ENCODE peak calls at places on chromosomes 13 and 19, in four cellular contexts. T is CD8-positive, alpha-beta T cell; J is AG10803; X is endothelial cell. I is an unnamed sample.

GRCh38 chr13:90498816-90499215 is 848.7 kb upstream of the MIR17HG start:
- DNase-seq in T (no peak), J (no peak), X (no peak), I (no peak)

GRCh38 chr19:49057636-49058234 is at the start of gene CGB7:
- DNase-seq in T (peak; percentile 23), J (peak; percentile 56), X (peak; percentile 63), I (peak; percentile 87)

GRCh38 chr19:50762554-50762953 is 7.7 kb upstream of the GPR32 start:
- DNase-seq in T (no peak), J (no peak), X (no peak), I (no peak)

GRCh38 chr13:80255946-80256345 is 85.0 kb downstream of the SPRY2 start:
- DNase-seq in T (no peak), J (no peak), X (no peak), I (no peak)

GRCh38 chr13:113820813-113821651 is 42.8 kb downstream of the GAS6 start:
- DNase-seq in T (no peak), J (peak; percentile 99), X (no peak), I (no peak)

GRCh38 chr19:48754950-48755645 is at the start of gene FGF21:
- DNase-seq in T (no peak), J (no peak), X (no peak), I (peak; percentile 24)

GRCh38 chr19:12789098-12789903 is 2.0 kb upstream of the JUNB start:
- DNase-seq in T (no peak), J (no peak), X (no peak), I (no peak)

GRCh38 chr13:110575322-110576069 is 14.0 kb upstream of the RAB20 start:
- DNase-seq in T (no peak), J (peak; percentile 36), X (no peak), I (no peak)

GRCh38 chr19:18496167-18496979 is 25.5 kb downstream of the ELL start:
- DNase-seq in T (peak; percentile 52), J (peak; percentile 65), X (no peak), I (peak; percentile 71)

GRCh38 chr19:49896863-49897621 is at the start of gene IL4I1:
- DNase-seq in T (peak; percentile 27), J (peak; percentile 9), X (no peak), I (peak; percentile 63)

GRCh38 chr19:18253130-18253529 is 21.1 kb downstream of the IQCN start:
- DNase-seq in T (no peak), J (no peak), X (no peak), I (no peak)

GRCh38 chr19:28468701-28469459 is 744.1 kb downstream of the UQCRFS1 start:
- DNase-seq in T (peak; percentile 9), J (peak; percentile 49), X (no peak), I (peak; percentile 73)

GRCh38 chr19:46950526-46951235 is 69.0 kb upstream of the NPAS1 start:
- DNase-seq in T (no peak), J (no peak), X (no peak), I (no peak)

GRCh38 chr19:6476155-6476895 is 5.3 kb downstream of the DENND1C start:
- DNase-seq in T (peak; percentile 21), J (peak; percentile 12), X (peak; percentile 75), I (peak; percentile 43)

GRCh38 chr13:32581177-32581786 is 5.0 kb upstream of the PDS5B start:
- DNase-seq in T (no peak), J (peak; percentile 39), X (no peak), I (no peak)

GRCh38 chr13:40228981-40229380 is 437.5 kb downstream of the FOXO1 start:
- DNase-seq in T (no peak), J (no peak), X (no peak), I (no peak)

GRCh38 chr13:23922005-23922932 is 25.0 kb upstream of the C1QTNF9B start:
- DNase-seq in T (no peak), J (no peak), X (no peak), I (no peak)

GRCh38 chr13:111789420-111789819 is 277.5 kb upstream of the SOX1 start:
- DNase-seq in T (no peak), J (no peak), X (no peak), I (no peak)

GRCh38 chr19:50959731-50960500 is 7.1 kb upstream of the KLK5 start:
- DNase-seq in T (no peak), J (no peak), X (no peak), I (no peak)

GRCh38 chr19:29532956-29533355 is 7.2 kb downstream of the VSTM2B start:
- DNase-seq in T (no peak), J (no peak), X (no peak), I (no peak)

GRCh38 chr13:59946924-59947323 is 216.8 kb downstream of the DIAPH3 start:
- DNase-seq in T (no peak), J (peak; percentile 72), X (no peak), I (no peak)

GRCh38 chr13:113743366-113744195 is 15.4 kb upstream of the TMEM255B start:
- DNase-seq in T (no peak), J (no peak), X (no peak), I (no peak)

GRCh38 chr13:20624213-20624612 is 57.3 kb downstream of the IFT88 start:
- DNase-seq in T (no peak), J (no peak), X (no peak), I (no peak)

GRCh38 chr13:51793570-51794273 is 10.2 kb downstream of the DHRS12 start:
- DNase-seq in T (no peak), J (peak; percentile 68), X (no peak), I (no peak)

GRCh38 chr13:48334534-48335127 is 31.1 kb downstream of the RB1 start:
- DNase-seq in T (no peak), J (peak; percentile 41), X (no peak), I (no peak)

GRCh38 chr19:6721773-6722172 is 1.3 kb upstream of the C3 start:
- DNase-seq in T (no peak), J (no peak), X (no peak), I (no peak)

GRCh38 chr19:38020331-38020730 is 113.3 kb downstream of the SIPA1L3 start:
- DNase-seq in T (no peak), J (no peak), X (no peak), I (no peak)

GRCh38 chr13:72850959-72851677 is 69.2 kb downstream of the PIBF1 start:
- DNase-seq in T (no peak), J (no peak), X (no peak), I (no peak)

GRCh38 chr13:95325485-95325884 is 24.2 kb upstream of the ABCC4 start:
- DNase-seq in T (no peak), J (no peak), X (no peak), I (no peak)

GRCh38 chr13:40666905-40667621 is 622 bp upstream of the FOXO1 start:
- DNase-seq in T (peak; percentile 15), J (no peak), X (peak; percentile 76), I (peak; percentile 11)

GRCh38 chr19:48512504-48513288 is 1.1 kb upstream of the LMTK3 start:
- DNase-seq in T (no peak), J (no peak), X (no peak), I (no peak)

GRCh38 chr19:2042485-2043268 is 8.4 kb downstream of the MKNK2 start:
- DNase-seq in T (no peak), J (no peak), X (no peak), I (no peak)

GRCh38 chr13:110559429-110559943 is 2.0 kb downstream of the RAB20 start:
- DNase-seq in T (no peak), J (peak; percentile 47), X (no peak), I (no peak)

GRCh38 chr13:41802033-41802683 is 158.8 kb downstream of the VWA8 start:
- DNase-seq in T (no peak), J (no peak), X (no peak), I (no peak)

GRCh38 chr13:112822851-112823250 is 133.0 kb downstream of the ATP11A start:
- DNase-seq in T (no peak), J (no peak), X (no peak), I (no peak)

GRCh38 chr19:49880162-49880869 is 2.8 kb downstream of the TBC1D17 start:
- DNase-seq in T (no peak), J (no peak), X (no peak), I (no peak)

GRCh38 chr19:5127710-5128109 is 158.8 kb downstream of the KDM4B start:
- DNase-seq in T (no peak), J (no peak), X (no peak), I (no peak)
- TF ChIP-seq CTCF in T (no peak), J (no peak), X (no peak), I (no peak)

GRCh38 chr13:99435116-99435515 is 66.2 kb upstream of the TM9SF2 start:
- DNase-seq in T (no peak), J (no peak), X (no peak), I (no peak)
- TF ChIP-seq CTCF in T (no peak), J (no peak), X (no peak), I (no peak)

GRCh38 chr13:86741762-86742285 is 929.3 kb upstream of the SLITRK5 start:
- DNase-seq in T (no peak), J (no peak), X (no peak), I (no peak)
- TF ChIP-seq CTCF in T (no peak), J (no peak), X (peak; percentile 24), I (no peak)

DNA sequence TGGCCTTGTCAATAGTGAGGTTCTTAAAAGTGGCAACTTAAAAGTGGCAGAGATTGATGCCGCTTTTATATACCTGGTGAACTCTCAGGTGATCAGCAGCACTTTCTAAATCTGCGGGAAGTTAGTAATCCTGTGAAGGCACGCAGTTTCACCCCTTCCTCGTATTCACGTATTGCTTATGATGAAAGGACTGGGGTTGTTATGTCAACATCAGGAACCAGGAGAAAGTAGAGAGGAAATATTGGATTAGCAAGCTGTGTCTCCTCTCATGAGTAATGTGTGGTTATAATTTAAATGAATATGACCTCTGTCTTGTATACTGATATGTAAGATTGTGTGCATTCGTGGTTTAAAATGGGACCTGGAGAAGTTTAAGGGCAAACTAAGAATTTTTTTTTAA is 544.6 kb downstream of the SLITRK6 start:
- DNase-seq in T (no peak), J (no peak), X (no peak), I (no peak)
- TF ChIP-seq CTCF in T (no peak), J (no peak), X (no peak), I (no peak)

I was measured in Calu3.